ENCODE peak calls at places on chromosome 5, in five cellular contexts. F is body of pancreas; E is CD4-positive, alpha-beta memory T cell; Z is heart left ventricle; Y is stomach. G is an unnamed sample.

GRCh38 chr5:148343049-148343413 is 7.7 kb downstream of the SPINK9 start:
- DNase-seq in F (no peak), E (no peak), Z (no peak), Y (peak; percentile 53), G (no peak)

GRCh38 chr5:172380992-172381643 is 73.2 kb downstream of the SH3PXD2B start:
- DNase-seq in F (peak; percentile 74), E (no peak), Z (peak; percentile 47), Y (peak; percentile 52), G (peak; percentile 80)

GRCh38 chr5:43564289-43564850 is 7.5 kb upstream of the PAIP1 start:
- DNase-seq in F (no peak), E (no peak), Z (no peak), Y (no peak), G (no peak)

GRCh38 chr5:14695152-14695551 is 30.6 kb downstream of the OTULIN start:
- DNase-seq in F (no peak), E (no peak), Z (no peak), Y (no peak), G (no peak)

GRCh38 chr5:188488-189481 is 2.5 kb upstream of the LRRC14B start:
- DNase-seq in F (peak; percentile 89), E (peak; percentile 82), Z (peak; percentile 83), Y (peak; percentile 92), G (peak; percentile 88)

GRCh38 chr5:181052928-181053759 is 13.1 kb downstream of the BTNL9 start:
- DNase-seq in F (peak; percentile 46), E (peak; percentile 25), Z (no peak), Y (no peak), G (peak; percentile 30)

GRCh38 chr5:14816999-14817761 is 54.4 kb downstream of the ANKH start:
- DNase-seq in F (no peak), E (no peak), Z (no peak), Y (no peak), G (peak; percentile 89)

GRCh38 chr5:147403659-147404640 is 105.9 kb downstream of the DPYSL3 start:
- DNase-seq in F (peak; percentile 16), E (no peak), Z (peak; percentile 59), Y (no peak), G (peak; percentile 91)

GRCh38 chr5:38289457-38289856 is 31.1 kb downstream of the EGFLAM start:
- DNase-seq in F (no peak), E (no peak), Z (no peak), Y (no peak), G (no peak)

GRCh38 chr5:114387433-114387832 is 25.6 kb downstream of the KCNN2 start:
- DNase-seq in F (no peak), E (no peak), Z (no peak), Y (no peak), G (no peak)

GRCh38 chr5:33755216-33755615 is 136.6 kb downstream of the ADAMTS12 start:
- DNase-seq in F (no peak), E (no peak), Z (no peak), Y (no peak), G (no peak)

GRCh38 chr5:121918238-121918637 is 43.5 kb upstream of the SRFBP1 start:
- DNase-seq in F (no peak), E (no peak), Z (no peak), Y (no peak), G (no peak)

GRCh38 chr5:35009059-35009458 is 38.7 kb downstream of the AGXT2 start:
- DNase-seq in F (no peak), E (no peak), Z (no peak), Y (no peak), G (no peak)

GRCh38 chr5:121667292-121667691 is 184.4 kb upstream of the FTMT start:
- DNase-seq in F (no peak), E (no peak), Z (no peak), Y (no peak), G (no peak)

GRCh38 chr5:34585601-34586104 is 70.5 kb upstream of the RAI14 start:
- DNase-seq in F (peak; percentile 48), E (no peak), Z (no peak), Y (peak; percentile 61), G (no peak)

GRCh38 chr5:77518304-77518703 is 26.2 kb upstream of the WDR41 start:
- DNase-seq in F (no peak), E (no peak), Z (no peak), Y (no peak), G (no peak)

GRCh38 chr5:39517800-39518199 is 93.0 kb upstream of the DAB2 start:
- DNase-seq in F (no peak), E (no peak), Z (no peak), Y (no peak), G (no peak)

GRCh38 chr5:42745426-42745825 is 11.2 kb upstream of the CCDC152 start:
- DNase-seq in F (no peak), E (no peak), Z (no peak), Y (no peak), G (no peak)

GRCh38 chr5:89064054-89064453 is 181.1 kb upstream of the MEF2C start:
- DNase-seq in F (no peak), E (no peak), Z (no peak), Y (no peak), G (no peak)

GRCh38 chr5:150443242-150444075 is 6.1 kb downstream of the RPS14 start:
- DNase-seq in F (no peak), E (no peak), Z (no peak), Y (no peak), G (no peak)

GRCh38 chr5:72619677-72620076 is 112.5 kb upstream of the ZNF366 start:
- DNase-seq in F (no peak), E (no peak), Z (no peak), Y (no peak), G (no peak)

GRCh38 chr5:125486634-125487033 is 740.2 kb upstream of the ZNF608 start:
- DNase-seq in F (no peak), E (no peak), Z (no peak), Y (no peak), G (no peak)

GRCh38 chr5:87102841-87103240 is 164.8 kb upstream of the RASA1 start:
- DNase-seq in F (no peak), E (no peak), Z (no peak), Y (no peak), G (no peak)

GRCh38 chr5:156595132-156595787 is 254.8 kb upstream of the PPP1R2B start:
- DNase-seq in F (peak; percentile 15), E (no peak), Z (peak; percentile 40), Y (no peak), G (peak; percentile 61)

GRCh38 chr5:177132504-177133118 is 962 bp upstream of the NSD1 start:
- DNase-seq in F (peak; percentile 21), E (no peak), Z (peak; percentile 25), Y (no peak), G (no peak)

GRCh38 chr5:74143724-74144330 is 496.7 kb downstream of the ENC1 start:
- DNase-seq in F (no peak), E (no peak), Z (no peak), Y (no peak), G (no peak)

GRCh38 chr5:141973871-141974595 is 5.1 kb downstream of the RNF14 start:
- DNase-seq in F (no peak), E (no peak), Z (no peak), Y (no peak), G (no peak)

GRCh38 chr5:9456435-9457042 is 89.3 kb downstream of the SEMA5A start:
- DNase-seq in F (no peak), E (no peak), Z (no peak), Y (no peak), G (no peak)

GRCh38 chr5:148484651-148485050 is 100.9 kb downstream of the FBXO38 start:
- DNase-seq in F (no peak), E (no peak), Z (no peak), Y (no peak), G (no peak)

GRCh38 chr5:159324097-159324760 is 6.1 kb downstream of the IL12B start:
- DNase-seq in F (no peak), E (no peak), Z (no peak), Y (no peak), G (no peak)

GRCh38 chr5:159332800-159333563 is 2.7 kb upstream of the IL12B start:
- DNase-seq in F (no peak), E (no peak), Z (no peak), Y (no peak), G (no peak)

GRCh38 chr5:159331099-159331973 is 1.0 kb upstream of the IL12B start:
- DNase-seq in F (peak; percentile 68), E (peak; percentile 79), Z (peak; percentile 64), Y (peak; percentile 68), G (peak; percentile 76)

GRCh38 chr5:159324986-159325385 is 5.3 kb downstream of the IL12B start:
- DNase-seq in F (no peak), E (no peak), Z (no peak), Y (no peak), G (no peak)

GRCh38 chr5:159330131-159330530 is at the start of gene IL12B:
- DNase-seq in F (no peak), E (no peak), Z (no peak), Y (no peak), G (no peak)
- H3K27ac ChIP-seq in F (no peak within 1 kb of the TSS), E (peak within 1 kb of the TSS; percentile 23), Z (peak within 1 kb of the TSS; percentile 46), Y (peak within 1 kb of the TSS; percentile 34), G (no peak within 1 kb of the TSS)

DNA sequence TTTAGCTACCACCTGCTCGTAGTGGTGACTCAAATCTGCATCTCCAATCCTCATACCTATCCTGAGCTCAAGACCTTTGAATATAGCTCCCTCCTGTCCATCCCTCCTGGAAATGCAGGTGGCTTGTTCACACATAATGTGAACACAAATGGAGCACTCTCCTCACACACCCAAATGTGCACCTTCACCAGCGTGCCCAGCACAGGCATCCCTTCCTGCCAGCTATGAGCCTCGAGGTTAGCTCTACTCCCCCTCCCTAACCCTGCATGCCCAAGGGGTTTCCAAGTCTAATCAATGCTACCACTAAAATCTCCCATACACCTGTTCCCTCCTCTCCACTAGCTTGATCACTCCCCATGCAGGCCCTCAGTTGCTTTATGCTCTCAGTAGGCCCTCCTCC is 2.2 kb upstream of the TGFBI start:
- DNase-seq in F (no peak), E (no peak), Z (no peak), Y (no peak), G (no peak)
- H3K27me3 ChIP-seq in F (no peaks in the 10 kb centered on the region), E (no peaks in the 10 kb centered on the region), Z (no peaks in the 10 kb centered on the region), Y (peaks cover 21% of the 10 kb centered on the region), G (no peaks in the 10 kb centered on the region)

GRCh38 chr5:179606071-179606909 is 17.2 kb downstream of the HNRNPH1 start:
- DNase-seq in F (no peak), E (no peak), Z (no peak), Y (no peak), G (no peak)

GRCh38 chr5:179599973-179600372 is 23.5 kb downstream of the HNRNPH1 start:
- DNase-seq in F (no peak), E (no peak), Z (no peak), Y (no peak), G (no peak)

GRCh38 chr5:179605026-179605833 is 18.2 kb downstream of the HNRNPH1 start:
- DNase-seq in F (no peak), E (no peak), Z (no peak), Y (no peak), G (no peak)

GRCh38 chr5:179601871-179602625 is 21.4 kb downstream of the HNRNPH1 start:
- DNase-seq in F (no peak), E (no peak), Z (no peak), Y (no peak), G (no peak)

DNA sequence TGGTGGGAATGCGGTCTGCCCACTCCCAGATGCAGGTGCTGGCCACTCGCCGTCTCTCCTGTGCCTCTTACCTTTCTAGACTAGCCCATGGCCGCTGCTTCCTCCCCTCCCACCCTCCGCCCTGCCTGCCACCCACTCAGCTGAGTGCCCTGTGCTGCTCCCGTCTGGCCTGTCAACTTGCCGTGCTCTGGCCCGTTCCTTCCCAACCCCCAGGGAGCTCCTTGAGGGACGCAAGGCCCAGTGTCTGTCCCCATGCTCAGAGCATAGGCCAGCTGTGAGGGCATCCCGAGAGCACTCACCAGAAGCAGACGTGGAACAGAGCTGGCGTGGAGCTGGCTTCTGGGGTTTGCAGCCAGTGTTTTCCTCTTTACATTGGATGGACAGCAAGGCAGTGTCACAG is 20.2 kb downstream of the HNRNPH1 start:
- DNase-seq in F (no peak), E (no peak), Z (no peak), Y (no peak), G (no peak)
- H3K36me3 ChIP-seq in F (no peaks in the 10 kb centered on the region), E (peaks cover 39% of the 10 kb centered on the region), Z (peaks cover 23% of the 10 kb centered on the region), Y (peaks cover 49% of the 10 kb centered on the region), G (peaks cover 70% of the 10 kb centered on the region)

GRCh38 chr5:143319437-143320302 is 83.8 kb downstream of the NR3C1 start:
- DNase-seq in F (no peak), E (no peak), Z (no peak), Y (no peak), G (no peak)
- H3K27ac ChIP-seq in F (no peak overlapping the region), E (no peak overlapping the region), Z (no peak overlapping the region), Y (peak overlapping the region; percentile 40), G (peak overlapping the region; percentile 3)

G was measured in right atrium auricular region.